ENCODE peak calls at places on chromosomes 1 and 21, in four cellular contexts. One of them, this sample, is unnamed.

GRCh38 chr1:62905309-62905708 is 121.4 kb downstream of the ATG4C start:
- DNase-seq in CD8-positive, alpha-beta memory T cell: no peak
- DNase-seq in CD4-positive, alpha-beta memory T cell: no peak
- DNase-seq in heart left ventricle: no peak
- DNase-seq in this sample: no peak

GRCh38 chr1:43747736-43748135 is 40.4 kb downstream of the ST3GAL3 start:
- DNase-seq in CD8-positive, alpha-beta memory T cell: no peak
- DNase-seq in CD4-positive, alpha-beta memory T cell: no peak
- DNase-seq in heart left ventricle: no peak
- DNase-seq in this sample: no peak

GRCh38 chr1:33971018-33971710 is 107.3 kb downstream of the HMGB4 start:
- DNase-seq in CD8-positive, alpha-beta memory T cell: no peak
- DNase-seq in CD4-positive, alpha-beta memory T cell: no peak
- DNase-seq in heart left ventricle: peak; percentile 12
- DNase-seq in this sample: no peak

GRCh38 chr1:233503351-233503950 is 110.5 kb upstream of the KCNK1 start:
- DNase-seq in CD8-positive, alpha-beta memory T cell: no peak
- DNase-seq in CD4-positive, alpha-beta memory T cell: no peak
- DNase-seq in heart left ventricle: no peak
- DNase-seq in this sample: no peak

GRCh38 chr1:110177775-110178174 is 27.5 kb downstream of the SLC6A17 start:
- DNase-seq in CD8-positive, alpha-beta memory T cell: no peak
- DNase-seq in CD4-positive, alpha-beta memory T cell: no peak
- DNase-seq in heart left ventricle: no peak
- DNase-seq in this sample: no peak

GRCh38 chr1:48654606-48655210 is 122.0 kb downstream of the BEND5 start:
- DNase-seq in CD8-positive, alpha-beta memory T cell: no peak
- DNase-seq in CD4-positive, alpha-beta memory T cell: no peak
- DNase-seq in heart left ventricle: no peak
- DNase-seq in this sample: no peak

GRCh38 chr1:111990878-111991760 is 1.7 kb upstream of the KCND3 start:
- DNase-seq in CD8-positive, alpha-beta memory T cell: no peak
- DNase-seq in CD4-positive, alpha-beta memory T cell: no peak
- DNase-seq in heart left ventricle: peak; percentile 77
- DNase-seq in this sample: peak; percentile 16

GRCh38 chr1:4585216-4585615 is 69.2 kb upstream of the AJAP1 start:
- DNase-seq in CD8-positive, alpha-beta memory T cell: no peak
- DNase-seq in CD4-positive, alpha-beta memory T cell: no peak
- DNase-seq in heart left ventricle: no peak
- DNase-seq in this sample: no peak

GRCh38 chr1:199399996-199400714 is 627.4 kb upstream of the NR5A2 start:
- DNase-seq in CD8-positive, alpha-beta memory T cell: no peak
- DNase-seq in CD4-positive, alpha-beta memory T cell: no peak
- DNase-seq in heart left ventricle: no peak
- DNase-seq in this sample: no peak

GRCh38 chr21:35048183-35048601 is 910 bp downstream of the RUNX1 start:
- DNase-seq in CD8-positive, alpha-beta memory T cell: no peak
- DNase-seq in CD4-positive, alpha-beta memory T cell: no peak
- DNase-seq in heart left ventricle: no peak
- DNase-seq in this sample: no peak

GRCh38 chr1:115893545-115893944 is 52.6 kb upstream of the NHLH2 start:
- DNase-seq in CD8-positive, alpha-beta memory T cell: no peak
- DNase-seq in CD4-positive, alpha-beta memory T cell: no peak
- DNase-seq in heart left ventricle: no peak
- DNase-seq in this sample: no peak

GRCh38 chr1:218299416-218299815 is 14.3 kb downstream of the RRP15 start:
- DNase-seq in CD8-positive, alpha-beta memory T cell: no peak
- DNase-seq in CD4-positive, alpha-beta memory T cell: no peak
- DNase-seq in heart left ventricle: no peak
- DNase-seq in this sample: no peak

GRCh38 chr1:208929575-208929974 is 653.9 kb upstream of the CAMK1G start:
- DNase-seq in CD8-positive, alpha-beta memory T cell: no peak
- DNase-seq in CD4-positive, alpha-beta memory T cell: no peak
- DNase-seq in heart left ventricle: no peak
- DNase-seq in this sample: peak; percentile 50

GRCh38 chr1:211639500-211640361 is 35.7 kb downstream of the NEK2 start:
- DNase-seq in CD8-positive, alpha-beta memory T cell: no peak
- DNase-seq in CD4-positive, alpha-beta memory T cell: no peak
- DNase-seq in heart left ventricle: no peak
- DNase-seq in this sample: no peak

GRCh38 chr1:168689726-168690602 is 39.0 kb downstream of the DPT start:
- DNase-seq in CD8-positive, alpha-beta memory T cell: no peak
- DNase-seq in CD4-positive, alpha-beta memory T cell: no peak
- DNase-seq in heart left ventricle: peak; percentile 26
- DNase-seq in this sample: no peak

GRCh38 chr1:146032613-146033219 is 11.2 kb upstream of the HJV start:
- DNase-seq in CD8-positive, alpha-beta memory T cell: peak; percentile 28
- DNase-seq in CD4-positive, alpha-beta memory T cell: peak; percentile 44
- DNase-seq in heart left ventricle: no peak
- DNase-seq in this sample: no peak

GRCh38 chr1:94215955-94216354 is 21.4 kb downstream of the ARHGAP29 start:
- DNase-seq in CD8-positive, alpha-beta memory T cell: no peak
- DNase-seq in CD4-positive, alpha-beta memory T cell: no peak
- DNase-seq in heart left ventricle: no peak
- DNase-seq in this sample: no peak

GRCh38 chr1:23424171-23424959 is at the start of gene TCEA3:
- DNase-seq in CD8-positive, alpha-beta memory T cell: peak; percentile 21
- DNase-seq in CD4-positive, alpha-beta memory T cell: peak; percentile 28
- DNase-seq in heart left ventricle: peak; percentile 63
- DNase-seq in this sample: no peak

GRCh38 chr1:173193639-173194038 is 13.5 kb downstream of the TNFSF4 start:
- DNase-seq in CD8-positive, alpha-beta memory T cell: no peak
- DNase-seq in CD4-positive, alpha-beta memory T cell: no peak
- DNase-seq in heart left ventricle: no peak
- DNase-seq in this sample: no peak

GRCh38 chr1:2860476-2861142 is 59.1 kb upstream of the TTC34 start:
- DNase-seq in CD8-positive, alpha-beta memory T cell: no peak
- DNase-seq in CD4-positive, alpha-beta memory T cell: no peak
- DNase-seq in heart left ventricle: no peak
- DNase-seq in this sample: no peak

GRCh38 chr1:18972531-18972930 is 16.1 kb upstream of the IFFO2 start:
- DNase-seq in CD8-positive, alpha-beta memory T cell: peak; percentile 47
- DNase-seq in CD4-positive, alpha-beta memory T cell: peak; percentile 57
- DNase-seq in heart left ventricle: no peak
- DNase-seq in this sample: no peak

GRCh38 chr1:78743626-78744025 is 94.0 kb downstream of the IFI44 start:
- DNase-seq in CD8-positive, alpha-beta memory T cell: no peak
- DNase-seq in CD4-positive, alpha-beta memory T cell: no peak
- DNase-seq in heart left ventricle: no peak
- DNase-seq in this sample: no peak

GRCh38 chr1:152164542-152165136 is 5.6 kb upstream of the RPTN start:
- DNase-seq in CD8-positive, alpha-beta memory T cell: no peak
- DNase-seq in CD4-positive, alpha-beta memory T cell: no peak
- DNase-seq in heart left ventricle: no peak
- DNase-seq in this sample: peak; percentile 63

GRCh38 chr1:204466416-204467405 is 27.9 kb downstream of the PIK3C2B start:
- DNase-seq in CD8-positive, alpha-beta memory T cell: no peak
- DNase-seq in CD4-positive, alpha-beta memory T cell: no peak
- DNase-seq in heart left ventricle: peak; percentile 74
- DNase-seq in this sample: no peak

GRCh38 chr1:173009597-173009996 is 41.1 kb downstream of the TNFSF18 start:
- DNase-seq in CD8-positive, alpha-beta memory T cell: no peak
- DNase-seq in CD4-positive, alpha-beta memory T cell: no peak
- DNase-seq in heart left ventricle: peak; percentile 16
- DNase-seq in this sample: no peak

GRCh38 chr1:15681346-15682290 is 2.5 kb upstream of the PLEKHM2 start:
- DNase-seq in CD8-positive, alpha-beta memory T cell: no peak
- DNase-seq in CD4-positive, alpha-beta memory T cell: no peak
- DNase-seq in heart left ventricle: peak; percentile 58
- DNase-seq in this sample: peak; percentile 79

GRCh38 chr1:153353226-153353947 is 4.3 kb upstream of the S100A9 start:
- DNase-seq in CD8-positive, alpha-beta memory T cell: no peak
- DNase-seq in CD4-positive, alpha-beta memory T cell: no peak
- DNase-seq in heart left ventricle: no peak
- DNase-seq in this sample: no peak

GRCh38 chr21:38774586-38775285 is 31.0 kb upstream of the ETS2 start:
- DNase-seq in CD8-positive, alpha-beta memory T cell: no peak
- DNase-seq in CD4-positive, alpha-beta memory T cell: no peak
- DNase-seq in heart left ventricle: no peak
- DNase-seq in this sample: no peak

GRCh38 chr1:201561195-201561564 is 22.3 kb downstream of the NAV1 start:
- DNase-seq in CD8-positive, alpha-beta memory T cell: no peak
- DNase-seq in CD4-positive, alpha-beta memory T cell: no peak
- DNase-seq in heart left ventricle: no peak
- DNase-seq in this sample: no peak

GRCh38 chr1:201561604-201562003 is 22.7 kb downstream of the NAV1 start:
- DNase-seq in CD8-positive, alpha-beta memory T cell: no peak
- DNase-seq in CD4-positive, alpha-beta memory T cell: no peak
- DNase-seq in heart left ventricle: no peak
- DNase-seq in this sample: no peak

GRCh38 chr1:201560328-201561194 is 21.6 kb downstream of the NAV1 start:
- DNase-seq in CD8-positive, alpha-beta memory T cell: no peak
- DNase-seq in CD4-positive, alpha-beta memory T cell: no peak
- DNase-seq in heart left ventricle: no peak
- DNase-seq in this sample: no peak

GRCh38 chr1:201557572-201557958 is 18.6 kb downstream of the NAV1 start:
- DNase-seq in CD8-positive, alpha-beta memory T cell: no peak
- DNase-seq in CD4-positive, alpha-beta memory T cell: no peak
- DNase-seq in heart left ventricle: no peak
- DNase-seq in this sample: no peak

DNA sequence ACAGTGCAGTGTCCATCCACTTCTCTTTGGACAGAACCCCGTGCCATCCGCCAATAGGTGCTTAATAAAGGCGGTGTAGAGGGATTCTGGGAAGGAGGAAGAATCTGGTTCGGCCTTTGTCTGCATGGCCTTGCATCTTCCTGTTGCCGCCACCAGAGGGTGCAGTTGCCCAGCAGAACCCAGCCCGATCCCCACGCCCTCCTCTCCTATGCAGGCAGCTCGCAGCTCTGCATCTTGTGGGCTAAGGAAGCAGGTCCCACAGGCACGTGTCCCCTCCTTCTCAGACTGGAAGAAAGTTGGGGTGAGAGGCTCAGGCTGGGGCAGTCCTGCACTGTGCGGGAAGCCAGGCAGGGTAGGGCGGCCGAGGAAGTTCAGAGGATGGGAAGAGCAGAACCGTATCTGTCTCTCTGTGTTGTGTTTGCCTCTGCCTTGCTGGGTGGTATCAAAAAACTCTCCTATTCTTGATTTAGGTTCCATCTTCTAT is 20.8 kb downstream of the NAV1 start:
- DNase-seq in CD8-positive, alpha-beta memory T cell: peak; percentile 37
- DNase-seq in CD4-positive, alpha-beta memory T cell: peak; percentile 42
- DNase-seq in heart left ventricle: peak; percentile 81
- DNase-seq in this sample: peak; percentile 14
- H3K27ac ChIP-seq in CD8-positive, alpha-beta memory T cell: no peak overlapping the region
- H3K27ac ChIP-seq in CD4-positive, alpha-beta memory T cell: no peak overlapping the region
- H3K27ac ChIP-seq in heart left ventricle: peak overlapping the region; percentile 32
- H3K27ac ChIP-seq in this sample: no peak overlapping the region

DNA sequence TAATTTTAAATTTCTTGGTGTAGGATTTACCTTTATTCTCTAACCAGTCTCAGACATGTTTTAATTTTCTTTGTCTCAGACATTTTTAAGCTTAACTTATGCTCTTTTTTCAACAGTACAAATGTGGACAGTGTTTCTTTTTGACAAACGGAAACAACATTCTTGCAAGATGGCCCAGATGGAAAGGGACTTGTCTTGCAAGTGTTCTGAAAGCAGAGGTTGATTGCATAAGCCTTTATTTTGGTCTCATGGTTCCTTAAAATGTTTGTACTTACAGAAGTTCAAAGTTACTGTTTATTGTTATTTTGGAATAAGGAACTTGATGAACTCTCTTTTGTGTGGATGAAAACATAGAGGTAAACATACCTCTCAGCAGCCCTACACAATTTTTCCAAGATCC is 22.9 kb downstream of the SMAP2 start:
- DNase-seq in CD8-positive, alpha-beta memory T cell: no peak
- DNase-seq in CD4-positive, alpha-beta memory T cell: no peak
- DNase-seq in heart left ventricle: no peak
- DNase-seq in this sample: no peak
- H3K27ac ChIP-seq in CD8-positive, alpha-beta memory T cell: no peak overlapping the region
- H3K27ac ChIP-seq in CD4-positive, alpha-beta memory T cell: peak overlapping the region; percentile 45
- H3K27ac ChIP-seq in heart left ventricle: no peak overlapping the region
- H3K27ac ChIP-seq in this sample: no peak overlapping the region

GRCh38 chr1:210291088-210291487 is 37.6 kb upstream of the HHAT start:
- DNase-seq in CD8-positive, alpha-beta memory T cell: no peak
- DNase-seq in CD4-positive, alpha-beta memory T cell: no peak
- DNase-seq in heart left ventricle: no peak
- DNase-seq in this sample: no peak

GRCh38 chr1:210293191-210293607 is 35.5 kb upstream of the HHAT start:
- DNase-seq in CD8-positive, alpha-beta memory T cell: no peak
- DNase-seq in CD4-positive, alpha-beta memory T cell: no peak
- DNase-seq in heart left ventricle: peak; percentile 72
- DNase-seq in this sample: no peak

GRCh38 chr1:210289248-210289647 is 39.5 kb upstream of the HHAT start:
- DNase-seq in CD8-positive, alpha-beta memory T cell: no peak
- DNase-seq in CD4-positive, alpha-beta memory T cell: no peak
- DNase-seq in heart left ventricle: no peak
- DNase-seq in this sample: no peak

GRCh38 chr1:210292276-210292851 is 36.3 kb upstream of the HHAT start:
- DNase-seq in CD8-positive, alpha-beta memory T cell: no peak
- DNase-seq in CD4-positive, alpha-beta memory T cell: peak; percentile 5
- DNase-seq in heart left ventricle: peak; percentile 60
- DNase-seq in this sample: no peak

GRCh38 chr1:210291786-210292275 is 36.9 kb upstream of the HHAT start:
- DNase-seq in CD8-positive, alpha-beta memory T cell: no peak
- DNase-seq in CD4-positive, alpha-beta memory T cell: no peak
- DNase-seq in heart left ventricle: peak; percentile 24
- DNase-seq in this sample: no peak
- H3K27ac ChIP-seq in CD8-positive, alpha-beta memory T cell: no peak overlapping the region
- H3K27ac ChIP-seq in CD4-positive, alpha-beta memory T cell: no peak overlapping the region
- H3K27ac ChIP-seq in heart left ventricle: peak overlapping the region; percentile 86
- H3K27ac ChIP-seq in this sample: no peak overlapping the region

GRCh38 chr1:246218686-246219085 is 288.4 kb downstream of the SMYD3 start:
- DNase-seq in CD8-positive, alpha-beta memory T cell: no peak
- DNase-seq in CD4-positive, alpha-beta memory T cell: no peak
- DNase-seq in heart left ventricle: no peak
- DNase-seq in this sample: no peak
- H3K27ac ChIP-seq in CD8-positive, alpha-beta memory T cell: no peak overlapping the region
- H3K27ac ChIP-seq in CD4-positive, alpha-beta memory T cell: no peak overlapping the region
- H3K27ac ChIP-seq in heart left ventricle: no peak overlapping the region
- H3K27ac ChIP-seq in this sample: no peak overlapping the region

DNA sequence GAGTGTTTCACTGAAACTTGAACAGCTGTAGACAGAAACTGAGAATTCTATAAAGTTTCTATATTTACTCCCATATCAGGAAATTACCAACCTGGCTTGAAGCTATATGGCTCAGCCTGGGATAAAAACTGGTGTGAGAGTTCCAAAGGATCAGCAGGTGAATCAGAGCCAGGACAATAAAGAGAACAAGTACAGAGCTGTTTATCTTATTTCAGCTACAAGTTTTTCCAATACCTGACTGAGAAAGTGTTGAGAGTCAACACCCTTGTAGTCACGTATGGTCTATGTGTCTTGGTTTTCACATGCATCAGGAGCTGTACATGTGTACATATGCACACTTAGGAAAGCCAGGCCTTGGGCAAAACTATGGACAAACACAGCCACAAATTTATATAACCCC is 40.7 kb upstream of the CXADR start:
- DNase-seq in CD8-positive, alpha-beta memory T cell: no peak
- DNase-seq in CD4-positive, alpha-beta memory T cell: no peak
- DNase-seq in heart left ventricle: no peak
- DNase-seq in this sample: peak; percentile 88
- H3K27ac ChIP-seq in CD8-positive, alpha-beta memory T cell: no peak overlapping the region
- H3K27ac ChIP-seq in CD4-positive, alpha-beta memory T cell: no peak overlapping the region
- H3K27ac ChIP-seq in heart left ventricle: no peak overlapping the region
- H3K27ac ChIP-seq in this sample: peak overlapping the region; percentile 58

This sample was measured in epithelial cell of prostate.